ENCODE peak calls at places on chromosomes 12 and 14, in four cellular contexts. J is GM13976; M is CD4-positive, alpha-beta T cell; H is endothelial cell. F is an unnamed sample.
A peak's percentile ranks its signal among the peaks of the same experiment; 100 is the strongest.

GRCh38 chr14:52327374-52328226 is 13.5 kb downstream of the PTGER2 start:
- DNase-seq in M (no peak), J (no peak), H (no peak), F (peak; percentile 31)

GRCh38 chr12:82326905-82327503 is 31.2 kb downstream of the CCDC59 start:
- DNase-seq in H (no peak), M (no peak), J (peak; percentile 11), F (no peak)

GRCh38 chr14:95597784-95598204 is 62.9 kb downstream of the GLRX5 start:
- DNase-seq in J (no peak), M (no peak), H (peak; percentile 40), F (peak; percentile 41)

GRCh38 chr14:51370758-51371386 is 130.8 kb downstream of the TMX1 start:
- DNase-seq in H (no peak), J (no peak), M (no peak), F (no peak)

GRCh38 chr14:35352274-35353233 is 52.0 kb downstream of the NFKBIA start:
- DNase-seq in J (peak; percentile 24), H (peak; percentile 35), M (no peak), F (no peak)

GRCh38 chr14:54147285-54147684 is 190.7 kb upstream of the BMP4 start:
- DNase-seq in M (no peak), J (no peak), H (no peak), F (no peak)

GRCh38 chr12:53300187-53300586 is 692 bp downstream of the MYG1 start:
- DNase-seq in H (no peak), J (no peak), M (no peak), F (peak; percentile 19)

GRCh38 chr14:64645220-64645891 is 58.9 kb upstream of the PLEKHG3 start:
- DNase-seq in J (no peak), H (peak; percentile 22), M (no peak), F (no peak)

GRCh38 chr12:127822743-127823433 is 444.1 kb upstream of the TMEM132C start:
- DNase-seq in M (no peak), J (no peak), H (no peak), F (no peak)

GRCh38 chr14:102248121-102248520 is 56.8 kb downstream of the MOK start:
- DNase-seq in M (no peak), J (no peak), H (no peak), F (no peak)

GRCh38 chr14:80933282-80933681 is 8.3 kb downstream of the CEP128 start:
- DNase-seq in M (no peak), H (no peak), J (no peak), F (no peak)

GRCh38 chr12:101297661-101298060 is 17.8 kb downstream of the UTP20 start:
- DNase-seq in M (no peak), H (no peak), J (no peak), F (no peak)

GRCh38 chr12:62256408-62257079 is 3.7 kb upstream of the USP15 start:
- DNase-seq in H (no peak), M (no peak), J (no peak), F (peak; percentile 82)

GRCh38 chr12:40375076-40375475 is 150.3 kb downstream of the LRRK2 start:
- DNase-seq in J (no peak), M (no peak), H (no peak), F (no peak)

GRCh38 chr12:50603817-50604639 is 99.2 kb downstream of the DIP2B start:
- DNase-seq in H (no peak), M (no peak), J (no peak), F (no peak)

GRCh38 chr12:116528067-116528466 is 31.1 kb upstream of the MAP1LC3B2 start:
- DNase-seq in H (no peak), J (no peak), M (no peak), F (no peak)

GRCh38 chr12:131621701-131622421 is 89.0 kb upstream of the SFSWAP start:
- DNase-seq in M (no peak), H (no peak), J (no peak), F (no peak)

GRCh38 chr12:10182662-10183061 is 3.8 kb downstream of the TMEM52B start:
- DNase-seq in M (no peak), J (no peak), H (no peak), F (no peak)

GRCh38 chr12:7404275-7404674 is 39.7 kb downstream of the CD163L1 start:
- DNase-seq in M (no peak), H (no peak), J (no peak), F (no peak)

GRCh38 chr14:55198749-55199148 is 7.4 kb upstream of the DLGAP5 start:
- DNase-seq in M (no peak), J (no peak), H (no peak), F (no peak)

GRCh38 chr14:24298892-24299254 is 707 bp downstream of the DHRS1 start:
- DNase-seq in J (no peak), H (no peak), M (no peak), F (peak; percentile 32)

GRCh38 chr12:31008961-31009840 is 64.5 kb upstream of the DDX11 start:
- DNase-seq in J (no peak), M (no peak), H (no peak), F (no peak)

GRCh38 chr12:62250671-62251608 is 9.3 kb upstream of the USP15 start:
- DNase-seq in J (peak; percentile 37), H (no peak), M (no peak), F (no peak)

GRCh38 chr12:114512351-114512750 is 106.4 kb upstream of the TBX5 start:
- DNase-seq in M (no peak), J (no peak), H (no peak), F (no peak)
- TF ChIP-seq CTCF in M (no peak), J (no peak), H (no peak), F (no peak)

GRCh38 chr12:69633061-69633460 is 22.4 kb upstream of the LRRC10 start:
- DNase-seq in M (no peak), J (no peak), H (no peak), F (no peak)
- TF ChIP-seq CTCF in M (no peak), J (no peak), H (no peak), F (peak; percentile 27)

DNA sequence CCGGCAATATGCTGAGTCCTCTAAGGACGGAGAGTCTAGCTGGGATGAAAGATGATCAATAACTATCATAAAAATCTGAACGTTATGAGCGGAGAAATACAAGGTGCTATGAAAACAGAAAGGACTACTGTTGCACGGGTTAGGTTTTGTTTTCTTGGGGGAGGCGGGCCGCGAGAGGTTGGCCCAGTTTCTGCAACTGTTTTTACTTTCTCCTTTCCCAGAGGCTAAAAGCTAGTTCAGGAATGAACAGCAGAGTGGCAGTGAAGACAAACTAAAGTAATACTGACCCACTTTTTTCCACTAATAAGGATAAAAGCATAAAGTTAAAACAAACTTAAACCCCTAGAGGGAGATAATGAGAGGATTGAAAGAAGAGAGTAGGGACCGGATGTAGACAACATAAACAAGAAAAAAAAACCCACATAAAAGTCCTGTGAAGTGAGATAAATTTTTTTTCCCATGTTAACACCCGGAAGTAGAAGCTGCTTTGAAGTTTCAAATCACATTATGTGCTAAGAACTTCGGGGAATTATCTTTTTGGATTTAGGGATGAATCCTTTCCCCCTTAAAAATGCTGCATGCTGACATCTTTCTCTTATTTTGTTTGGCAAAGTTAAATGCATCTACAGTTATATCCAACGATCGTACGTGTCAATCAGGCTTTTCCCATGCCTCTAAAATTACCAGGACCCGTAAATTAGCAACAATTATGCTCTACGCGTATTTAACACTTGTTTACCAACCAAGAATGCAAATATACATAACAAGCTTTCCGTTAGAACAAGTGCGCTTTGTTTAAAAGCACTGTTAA is 1.0 kb upstream of the CDK17 start:
- DNase-seq in H (peak; percentile 8), M (no peak), J (peak; percentile 65), F (peak; percentile 57)
- TF ChIP-seq CTCF in H (no peak), M (peak; percentile 74), J (peak; percentile 15), F (peak; percentile 81)

GRCh38 chr12:43349863-43350262 is 202.1 kb downstream of the ADAMTS20 start:
- DNase-seq in M (no peak), J (no peak), H (no peak), F (no peak)
- TF ChIP-seq CTCF in M (no peak), J (no peak), H (no peak), F (no peak)

GRCh38 chr14:104795468-104795780 is at the start of gene AKT1:
- DNase-seq in J (no peak), H (no peak), M (no peak), F (no peak)

GRCh38 chr14:104794099-104794498 is 1.4 kb downstream of the AKT1 start:
- DNase-seq in H (no peak), J (peak; percentile 67), M (no peak), F (peak; percentile 77)

GRCh38 chr14:104795781-104796681 is 483 bp upstream of the AKT1 start:
- DNase-seq in H (peak; percentile 65), M (peak; percentile 45), J (peak; percentile 92), F (peak; percentile 50)

GRCh38 chr14:104793703-104793959 is 1.9 kb downstream of the AKT1 start:
- DNase-seq in J (no peak), H (no peak), M (no peak), F (no peak)

DNA sequence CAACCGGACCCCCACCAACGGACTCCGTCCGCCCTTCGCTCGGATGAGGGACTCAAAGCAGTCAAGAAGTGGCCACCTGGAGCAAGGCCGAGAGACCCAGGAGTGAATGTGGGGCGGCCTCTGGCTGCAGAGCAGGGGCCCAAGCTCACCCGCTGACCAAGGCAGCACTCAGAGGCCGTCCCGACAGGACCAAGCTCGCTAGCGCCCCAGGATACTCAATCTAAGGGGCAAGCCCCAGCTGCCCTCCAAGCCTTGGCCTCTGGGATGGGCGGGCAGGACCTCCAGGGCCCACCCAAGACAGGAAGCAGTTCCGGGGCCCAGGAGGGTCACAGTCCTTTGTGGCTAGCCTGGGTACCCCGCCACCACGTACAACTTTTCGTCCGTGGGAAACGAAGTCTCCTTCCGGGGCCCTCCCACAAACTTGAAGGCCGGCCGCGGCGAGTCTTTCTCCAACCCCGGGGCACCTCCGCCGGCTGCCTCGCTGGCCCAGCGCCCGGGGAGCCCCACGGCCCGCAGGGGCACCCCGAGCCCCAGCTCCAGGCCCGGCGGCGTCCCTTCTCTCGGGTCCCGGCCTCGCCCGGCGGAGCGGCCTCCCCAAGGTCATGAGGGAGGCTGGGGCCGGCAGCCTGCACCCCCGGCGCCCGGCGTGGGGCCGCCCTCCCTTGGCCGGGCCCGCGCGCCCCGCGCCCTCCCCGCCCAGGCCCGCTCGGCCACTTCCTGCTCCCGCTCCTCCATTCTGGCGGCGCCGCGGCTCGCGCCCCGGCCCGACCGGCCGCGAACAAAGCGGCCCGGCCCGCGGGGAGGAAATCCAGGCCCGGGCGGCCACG is 694 bp downstream of the AKT1 start:
- DNase-seq in J (peak; percentile 75), M (no peak), H (no peak), F (peak; percentile 31)
- TF ChIP-seq CTCF in J (no peak), M (no peak), H (no peak), F (no peak)